ENCODE peak calls at places on chromosomes 2 and 18, in seven cellular contexts. One of them, this sample, is unnamed.

GRCh38 chr2:199716807-199717586 is 134.0 kb downstream of the FTCDNL1 start:
- DNase-seq in progenitor cell of endocrine pancreas: no peak
- DNase-seq in SW480: peak; percentile 17
- DNase-seq in T-helper 9 cell: no peak
- DNase-seq in HFFc6: no peak
- DNase-seq in GF-D8: no peak
- DNase-seq in iPS-NIHi11: peak; percentile 19
- DNase-seq in this sample: no peak

GRCh38 chr2:168583710-168584521 is 127.8 kb downstream of the CERS6 start:
- DNase-seq in progenitor cell of endocrine pancreas: no peak
- DNase-seq in SW480: no peak
- DNase-seq in T-helper 9 cell: no peak
- DNase-seq in HFFc6: peak; percentile 37
- DNase-seq in GF-D8: no peak
- DNase-seq in iPS-NIHi11: no peak
- DNase-seq in this sample: no peak

GRCh38 chr2:6214471-6214870 is 522.3 kb downstream of the SOX11 start:
- DNase-seq in progenitor cell of endocrine pancreas: no peak
- DNase-seq in SW480: no peak
- DNase-seq in T-helper 9 cell: no peak
- DNase-seq in HFFc6: no peak
- DNase-seq in GF-D8: no peak
- DNase-seq in iPS-NIHi11: peak; percentile 23
- DNase-seq in this sample: no peak

GRCh38 chr2:158174956-158175355 is 73.3 kb downstream of the UPP2 start:
- DNase-seq in progenitor cell of endocrine pancreas: no peak
- DNase-seq in SW480: no peak
- DNase-seq in T-helper 9 cell: no peak
- DNase-seq in HFFc6: no peak
- DNase-seq in GF-D8: no peak
- DNase-seq in iPS-NIHi11: no peak
- DNase-seq in this sample: no peak

GRCh38 chr2:23628926-23629325 is 243.9 kb downstream of the KLHL29 start:
- DNase-seq in progenitor cell of endocrine pancreas: no peak
- DNase-seq in SW480: no peak
- DNase-seq in T-helper 9 cell: no peak
- DNase-seq in HFFc6: no peak
- DNase-seq in GF-D8: no peak
- DNase-seq in iPS-NIHi11: no peak
- DNase-seq in this sample: no peak

GRCh38 chr2:85156141-85156540 is 22.9 kb downstream of the TCF7L1 start:
- DNase-seq in progenitor cell of endocrine pancreas: no peak
- DNase-seq in SW480: no peak
- DNase-seq in T-helper 9 cell: no peak
- DNase-seq in HFFc6: no peak
- DNase-seq in GF-D8: no peak
- DNase-seq in iPS-NIHi11: no peak
- DNase-seq in this sample: no peak

GRCh38 chr2:177852389-177852788 is 220.2 kb downstream of the PDE11A start:
- DNase-seq in progenitor cell of endocrine pancreas: no peak
- DNase-seq in SW480: no peak
- DNase-seq in T-helper 9 cell: no peak
- DNase-seq in HFFc6: no peak
- DNase-seq in GF-D8: no peak
- DNase-seq in iPS-NIHi11: peak; percentile 8
- DNase-seq in this sample: no peak

GRCh38 chr2:176139170-176139611 is 9.7 kb downstream of the HOXD8 start:
- DNase-seq in progenitor cell of endocrine pancreas: no peak
- DNase-seq in SW480: no peak
- DNase-seq in T-helper 9 cell: no peak
- DNase-seq in HFFc6: no peak
- DNase-seq in GF-D8: no peak
- DNase-seq in iPS-NIHi11: no peak
- DNase-seq in this sample: no peak

GRCh38 chr2:235638541-235639192 is 144.8 kb downstream of the AGAP1 start:
- DNase-seq in progenitor cell of endocrine pancreas: no peak
- DNase-seq in SW480: peak; percentile 6
- DNase-seq in T-helper 9 cell: no peak
- DNase-seq in HFFc6: peak; percentile 3
- DNase-seq in GF-D8: no peak
- DNase-seq in iPS-NIHi11: no peak
- DNase-seq in this sample: no peak

GRCh38 chr2:169845016-169845415 is 17.8 kb downstream of the UBR3 start:
- DNase-seq in progenitor cell of endocrine pancreas: no peak
- DNase-seq in SW480: no peak
- DNase-seq in T-helper 9 cell: no peak
- DNase-seq in HFFc6: peak; percentile 1
- DNase-seq in GF-D8: no peak
- DNase-seq in iPS-NIHi11: no peak
- DNase-seq in this sample: no peak

GRCh38 chr2:112189001-112189556 is 50.9 kb downstream of the FBLN7 start:
- DNase-seq in progenitor cell of endocrine pancreas: no peak
- DNase-seq in SW480: no peak
- DNase-seq in T-helper 9 cell: no peak
- DNase-seq in HFFc6: no peak
- DNase-seq in GF-D8: no peak
- DNase-seq in iPS-NIHi11: no peak
- DNase-seq in this sample: no peak

GRCh38 chr18:13477147-13477683 is 249.1 kb downstream of the FAM210A start:
- DNase-seq in progenitor cell of endocrine pancreas: no peak
- DNase-seq in SW480: no peak
- DNase-seq in T-helper 9 cell: no peak
- DNase-seq in HFFc6: no peak
- DNase-seq in GF-D8: no peak
- DNase-seq in iPS-NIHi11: no peak
- DNase-seq in this sample: no peak

GRCh38 chr18:23356915-23357421 is 96.1 kb upstream of the RIOK3 start:
- DNase-seq in progenitor cell of endocrine pancreas: no peak
- DNase-seq in SW480: no peak
- DNase-seq in T-helper 9 cell: no peak
- DNase-seq in HFFc6: peak; percentile 23
- DNase-seq in GF-D8: no peak
- DNase-seq in iPS-NIHi11: no peak
- DNase-seq in this sample: no peak

GRCh38 chr2:161745866-161746614 is 121.8 kb downstream of the SLC4A10 start:
- DNase-seq in progenitor cell of endocrine pancreas: no peak
- DNase-seq in SW480: no peak
- DNase-seq in T-helper 9 cell: no peak
- DNase-seq in HFFc6: no peak
- DNase-seq in GF-D8: no peak
- DNase-seq in iPS-NIHi11: no peak
- DNase-seq in this sample: no peak

GRCh38 chr2:156541229-156541628 is 105.0 kb downstream of the GPD2 start:
- DNase-seq in progenitor cell of endocrine pancreas: no peak
- DNase-seq in SW480: no peak
- DNase-seq in T-helper 9 cell: no peak
- DNase-seq in HFFc6: no peak
- DNase-seq in GF-D8: no peak
- DNase-seq in iPS-NIHi11: no peak
- DNase-seq in this sample: no peak

This sample was measured in activated gamma-delta T cell treated with Interleukin-2 at 50 U/mL for 16 hours.